ENCODE peak calls at places on chromosomes 7 and 10, in nine cellular contexts. O is colonic mucosa; C is Panc1; M is A673; F is transverse colon; S is CD8-positive, alpha-beta T cell; P is trophoblast cell; R is upper lobe of right lung; B is naive thymus-derived CD4-positive, alpha-beta T cell. Y is an unnamed sample.

GRCh38 chr10:61397175-61397986 is 55.8 kb downstream of the TMEM26 start:
- DNase-seq in O (no peak), C (no peak), M (peak), F (no peak), S (no peak), P (peak), R (no peak), B (no peak), Y (no peak)

GRCh38 chr7:1537631-1538412 is 7.3 kb downstream of the MAFK start:
- DNase-seq in O (peak), C (no peak), M (peak), F (peak), S (no peak), P (peak), R (peak), B (no peak), Y (peak)

GRCh38 chr7:97118306-97118917 is 914 bp downstream of the SDHAF3 start:
- DNase-seq in O (no peak), C (no peak), M (peak), F (no peak), S (no peak), P (peak), R (no peak), B (no peak), Y (no peak)

GRCh38 chr7:12584940-12585339 is 14.4 kb downstream of the SCIN start:
- DNase-seq in O (peak), C (no peak), M (no peak), F (peak), S (no peak), P (peak), R (no peak), B (no peak), Y (no peak)

GRCh38 chr10:15313844-15314243 is 57.2 kb downstream of the FAM171A1 start:
- DNase-seq in O (no peak), C (no peak), M (no peak), F (no peak), S (no peak), P (no peak), R (no peak), B (no peak), Y (no peak)

GRCh38 chr10:75261813-75262725 is 26.3 kb upstream of the COMTD1 start:
- DNase-seq in O (peak), C (no peak), M (no peak), F (no peak), S (no peak), P (no peak), R (no peak), B (no peak), Y (no peak)

GRCh38 chr10:103598654-103599115 is 105.2 kb downstream of the NEURL1 start:
- DNase-seq in O (peak), C (peak), M (peak), F (peak), S (no peak), P (peak), R (no peak), B (no peak), Y (peak)

GRCh38 chr7:2958416-2959342 is 85.0 kb downstream of the CARD11 start:
- DNase-seq in O (no peak), C (no peak), M (no peak), F (no peak), S (no peak), P (no peak), R (peak), B (no peak), Y (no peak)

GRCh38 chr10:12922117-12922900 is 79.2 kb downstream of the CCDC3 start:
- DNase-seq in O (no peak), C (no peak), M (no peak), F (no peak), S (no peak), P (no peak), R (no peak), B (no peak), Y (no peak)

GRCh38 chr10:104323721-104324686 is 14.3 kb downstream of the ITPRIP start:
- DNase-seq in O (no peak), C (no peak), M (no peak), F (no peak), S (no peak), P (no peak), R (peak), B (no peak), Y (no peak)

GRCh38 chr10:87850742-87851205 is 12.6 kb downstream of the KLLN start:
- DNase-seq in O (peak), C (no peak), M (peak), F (peak), S (peak), P (peak), R (no peak), B (peak), Y (no peak)

GRCh38 chr10:49194212-49194920 is 6.2 kb upstream of the TMEM273 start:
- DNase-seq in O (no peak), C (no peak), M (no peak), F (no peak), S (no peak), P (no peak), R (no peak), B (no peak), Y (no peak)

GRCh38 chr10:130983749-130984148 is 327.8 kb downstream of the TCERG1L start:
- DNase-seq in O (no peak), C (no peak), M (no peak), F (no peak), S (no peak), P (no peak), R (no peak), B (no peak), Y (no peak)

GRCh38 chr7:124690840-124691239 is 74.8 kb downstream of the GPR37 start:
- DNase-seq in O (no peak), C (no peak), M (no peak), F (no peak), S (no peak), P (peak), R (no peak), B (no peak), Y (no peak)

GRCh38 chr7:5086256-5086655 is 40.6 kb downstream of the RBAK start:
- DNase-seq in O (no peak), C (no peak), M (no peak), F (no peak), S (no peak), P (no peak), R (no peak), B (no peak), Y (no peak)

GRCh38 chr7:52917982-52918578 is 117.4 kb upstream of the POM121L12 start:
- DNase-seq in O (no peak), C (peak), M (no peak), F (no peak), S (no peak), P (peak), R (no peak), B (no peak), Y (no peak)

GRCh38 chr7:127706766-127707165 is 54.8 kb downstream of the SND1 start:
- DNase-seq in O (no peak), C (no peak), M (no peak), F (no peak), S (no peak), P (no peak), R (no peak), B (no peak), Y (no peak)

GRCh38 chr10:16776896-16777295 is 40.3 kb downstream of the RSU1 start:
- DNase-seq in O (no peak), C (no peak), M (no peak), F (no peak), S (no peak), P (no peak), R (no peak), B (no peak), Y (no peak)

GRCh38 chr7:517848-518629 is 1.6 kb downstream of the PDGFA start:
- DNase-seq in O (peak), C (no peak), M (peak), F (peak), S (no peak), P (peak), R (peak), B (no peak), Y (no peak)

GRCh38 chr10:77226871-77227557 is 410.6 kb downstream of the KCNMA1 start:
- DNase-seq in O (no peak), C (no peak), M (no peak), F (no peak), S (no peak), P (no peak), R (no peak), B (no peak), Y (no peak)

GRCh38 chr10:106557951-106558733 is 606.4 kb downstream of the SORCS1 start:
- DNase-seq in O (no peak), C (no peak), M (no peak), F (no peak), S (no peak), P (no peak), R (no peak), B (no peak), Y (no peak)

GRCh38 chr10:97056003-97056630 is 129.6 kb downstream of the SLIT1 start:
- DNase-seq in O (no peak), C (no peak), M (no peak), F (no peak), S (no peak), P (no peak), R (peak), B (no peak), Y (no peak)

GRCh38 chr7:46963719-46964118 is 618.2 kb downstream of the TNS3 start:
- DNase-seq in O (no peak), C (no peak), M (no peak), F (no peak), S (no peak), P (no peak), R (no peak), B (no peak), Y (no peak)

GRCh38 chr10:30070001-30070759 is 10.8 kb upstream of the JCAD start:
- DNase-seq in O (no peak), C (no peak), M (peak), F (no peak), S (no peak), P (no peak), R (no peak), B (no peak), Y (no peak)

GRCh38 chr10:35913628-35914027 is 271.5 kb upstream of the FZD8 start:
- DNase-seq in O (no peak), C (no peak), M (no peak), F (no peak), S (no peak), P (peak), R (no peak), B (no peak), Y (no peak)

GRCh38 chr7:21454182-21454581 is 26.3 kb downstream of the SP4 start:
- DNase-seq in O (no peak), C (no peak), M (no peak), F (no peak), S (no peak), P (peak), R (no peak), B (no peak), Y (no peak)

GRCh38 chr7:4561775-4562174 is 120.3 kb upstream of the FOXK1 start:
- DNase-seq in O (no peak), C (no peak), M (no peak), F (no peak), S (no peak), P (no peak), R (no peak), B (no peak), Y (no peak)

GRCh38 chr7:156612930-156613329 is 27.6 kb upstream of the RNF32 start:
- DNase-seq in O (no peak), C (no peak), M (no peak), F (no peak), S (peak), P (no peak), R (no peak), B (peak), Y (no peak)

GRCh38 chr10:133377818-133378250 is 1.2 kb upstream of the PAOX start:
- DNase-seq in O (no peak), C (no peak), M (no peak), F (no peak), S (no peak), P (no peak), R (no peak), B (no peak), Y (no peak)

GRCh38 chr10:133381041-133381440 is 2.0 kb downstream of the PAOX start:
- DNase-seq in O (no peak), C (no peak), M (no peak), F (no peak), S (no peak), P (no peak), R (no peak), B (no peak), Y (no peak)

GRCh38 chr10:133379152-133379800 is at the start of gene PAOX:
- DNase-seq in O (peak), C (no peak), M (no peak), F (peak), S (no peak), P (peak), R (peak), B (peak), Y (no peak)

GRCh38 chr10:133378251-133379096 is 588 bp upstream of the PAOX start:
- DNase-seq in O (peak), C (no peak), M (peak), F (peak), S (no peak), P (peak), R (peak), B (peak), Y (no peak)

DNA sequence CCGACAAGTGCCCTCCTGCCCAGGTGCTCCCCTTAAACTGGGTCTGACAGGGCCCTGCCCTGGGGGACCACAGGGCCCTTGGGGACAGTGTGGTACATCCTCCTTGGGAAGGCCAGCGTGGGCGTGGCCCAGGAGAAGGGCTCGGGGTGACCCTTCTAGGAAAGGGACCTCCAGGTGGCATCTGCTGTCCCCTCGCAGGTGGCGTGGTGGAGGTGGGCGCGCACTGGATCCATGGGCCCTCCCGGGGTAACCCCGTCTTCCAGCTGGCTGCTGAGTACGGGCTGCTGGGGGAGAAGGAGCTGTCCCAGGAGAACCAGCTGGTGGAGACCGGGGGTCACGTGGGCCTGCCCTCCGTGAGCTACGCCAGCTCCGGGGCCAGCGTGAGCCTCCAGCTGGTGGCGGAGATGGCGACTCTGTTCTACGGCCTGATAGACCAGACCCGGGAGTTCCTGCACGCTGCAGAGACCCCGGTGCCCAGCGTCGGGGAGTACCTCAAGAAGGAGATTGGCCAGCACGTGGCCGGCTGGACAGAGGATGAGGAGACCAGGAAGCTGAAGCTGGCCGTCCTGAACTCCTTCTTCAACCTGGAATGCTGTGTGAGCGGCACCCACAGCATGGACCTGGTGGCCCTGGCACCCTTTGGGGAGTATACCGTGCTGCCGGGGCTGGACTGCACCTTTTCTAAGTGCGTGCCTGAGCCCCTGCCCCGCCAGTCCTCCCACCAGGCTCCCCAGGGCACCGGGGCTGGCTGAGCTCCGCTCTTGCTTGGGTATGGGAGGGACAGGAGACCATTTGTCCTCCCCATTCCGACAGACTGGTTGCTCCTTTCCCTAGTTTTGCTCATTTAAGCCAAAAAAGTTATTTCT is 972 bp downstream of the PAOX start:
- DNase-seq in O (no peak), C (no peak), M (no peak), F (no peak), S (no peak), P (no peak), R (peak), B (no peak), Y (no peak)
- H3K4me3 ChIP-seq in O (peak), C (peak), M (peak), F (peak), S (peak), P (peak), R (peak), B (no peak), Y (peak)

GRCh38 chr7:98399462-98399861 is 1.4 kb downstream of the BAIAP2L1 start:
- DNase-seq in O (no peak), C (no peak), M (no peak), F (no peak), S (no peak), P (peak), R (no peak), B (no peak), Y (no peak)
- H3K27ac ChIP-seq in O (peak), C (peak), M (no peak), F (peak), S (no peak), P (peak), R (no peak), B (no peak), Y (no peak)

GRCh38 chr10:102114861-102115618 is 5.1 kb downstream of the LDB1 start:
- DNase-seq in O (peak), C (no peak), M (peak), F (peak), S (peak), P (peak), R (peak), B (peak), Y (no peak)

GRCh38 chr10:102117391-102118159 is 2.6 kb downstream of the LDB1 start:
- DNase-seq in O (peak), C (no peak), M (peak), F (peak), S (peak), P (no peak), R (peak), B (peak), Y (peak)

GRCh38 chr10:102113956-102114857 is 6.0 kb downstream of the LDB1 start:
- DNase-seq in O (peak), C (no peak), M (no peak), F (peak), S (no peak), P (no peak), R (peak), B (no peak), Y (no peak)

GRCh38 chr10:102113261-102113955 is 6.8 kb downstream of the LDB1 start:
- DNase-seq in O (no peak), C (no peak), M (no peak), F (no peak), S (no peak), P (peak), R (no peak), B (no peak), Y (no peak)

GRCh38 chr10:102115775-102116174 is 4.4 kb downstream of the LDB1 start:
- DNase-seq in O (no peak), C (no peak), M (no peak), F (no peak), S (no peak), P (no peak), R (no peak), B (no peak), Y (no peak)
- H3K4me3 ChIP-seq in O (no peak), C (no peak), M (peak), F (peak), S (peak), P (no peak), R (peak), B (peak), Y (peak)

GRCh38 chr10:117004238-117004626 is 755 bp downstream of the SHTN1 start:
- DNase-seq in O (no peak), C (peak), M (no peak), F (no peak), S (no peak), P (no peak), R (no peak), B (no peak), Y (no peak)
- H3K27ac ChIP-seq in O (peak), C (peak), M (peak), F (peak), S (no peak), P (peak), R (peak), B (no peak), Y (peak)

DNA sequence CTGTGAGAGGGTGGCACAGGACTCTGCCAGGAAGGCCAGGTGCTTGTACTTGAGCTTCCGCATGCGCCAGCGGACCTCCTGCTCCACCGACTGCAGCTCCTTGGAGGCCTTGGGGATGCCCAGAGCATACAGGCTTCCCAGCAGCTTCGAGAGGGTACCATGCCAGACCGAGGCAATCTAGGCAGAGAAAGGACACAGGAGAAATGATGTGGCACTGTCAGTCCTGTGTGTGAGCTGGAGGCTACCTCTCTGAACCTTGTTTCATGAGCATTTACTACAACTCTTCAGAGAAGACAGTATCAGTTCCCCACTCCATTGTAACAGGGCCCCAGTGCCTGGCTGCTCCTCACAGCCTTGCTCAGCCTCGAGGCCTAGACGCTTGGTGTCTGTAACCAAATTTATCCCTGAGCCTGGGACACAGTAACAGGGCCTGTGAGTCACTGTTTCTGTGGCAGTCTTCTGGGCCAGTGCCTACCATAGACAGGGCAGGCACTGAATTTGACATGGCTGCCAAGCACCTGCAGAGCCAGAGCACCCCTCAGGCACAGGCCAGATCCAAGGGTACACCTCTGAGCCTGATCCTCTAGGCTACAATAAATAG is 5.8 kb downstream of the TBRG4 start:
- DNase-seq in O (no peak), C (no peak), M (no peak), F (no peak), S (no peak), P (no peak), R (no peak), B (no peak), Y (no peak)
- H3K4me3 ChIP-seq in O (no peak), C (no peak), M (no peak), F (no peak), S (no peak), P (no peak), R (no peak), B (no peak), Y (no peak)

DNA sequence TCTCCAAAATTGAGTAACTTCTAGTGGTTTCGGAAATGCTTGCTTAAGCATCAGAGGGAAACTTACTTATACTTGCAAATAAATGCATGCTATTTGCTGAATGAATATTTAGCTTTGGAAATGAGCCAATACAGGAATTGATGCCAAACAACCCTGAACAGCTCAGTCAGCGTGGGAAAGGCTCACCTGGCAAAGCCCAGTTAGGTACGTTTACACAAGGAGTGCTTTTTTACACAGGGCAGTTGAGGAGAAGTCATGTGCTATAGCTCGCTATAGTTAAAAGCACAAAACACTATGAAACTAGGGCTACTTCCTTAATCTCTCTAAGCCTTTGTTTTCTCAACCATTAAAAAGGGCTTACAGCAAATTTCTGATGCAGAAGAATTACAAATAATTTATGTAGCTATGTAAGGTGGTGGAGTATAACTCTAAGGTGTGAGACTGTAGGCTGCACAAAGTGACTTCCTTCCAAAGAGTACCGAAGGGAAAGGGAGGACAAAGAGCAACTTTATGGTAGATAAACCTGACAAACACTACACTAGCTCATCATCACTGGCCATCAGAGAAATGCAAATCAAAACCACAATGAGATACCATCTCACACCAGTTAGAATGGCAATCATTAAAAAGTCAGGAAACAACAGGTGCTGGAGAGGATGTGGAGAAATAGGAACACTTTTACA is 498.3 kb downstream of the PHTF2 start:
- DNase-seq in O (peak), C (no peak), M (no peak), F (peak), S (no peak), P (no peak), R (no peak), B (no peak), Y (no peak)
- H3K27ac ChIP-seq in O (no peak), C (no peak), M (no peak), F (peak), S (no peak), P (no peak), R (no peak), B (no peak), Y (no peak)

GRCh38 chr7:27165655-27166474 is 528 bp upstream of the HOXA9 start:
- DNase-seq in O (peak), C (no peak), M (no peak), F (no peak), S (no peak), P (no peak), R (peak), B (no peak), Y (no peak)

GRCh38 chr7:27164381-27165088 is 802 bp downstream of the HOXA9 start:
- DNase-seq in O (no peak), C (no peak), M (no peak), F (no peak), S (no peak), P (peak), R (peak), B (no peak), Y (no peak)

GRCh38 chr7:27163776-27164380 is 1.5 kb downstream of the HOXA9 start:
- DNase-seq in O (no peak), C (no peak), M (no peak), F (no peak), S (no peak), P (no peak), R (peak), B (no peak), Y (no peak)

GRCh38 chr7:27166475-27167169 is 1.3 kb upstream of the HOXA9 start:
- DNase-seq in O (no peak), C (no peak), M (no peak), F (no peak), S (no peak), P (no peak), R (peak), B (no peak), Y (no peak)

GRCh38 chr7:27165089-27165654 is at the start of gene HOXA9:
- DNase-seq in O (peak), C (no peak), M (no peak), F (peak), S (no peak), P (peak), R (peak), B (no peak), Y (no peak)
- H3K4me3 ChIP-seq in O (peak), C (peak), M (no peak), F (peak), S (no peak), P (peak), R (peak), B (no peak), Y (peak)

Y was measured in AG04450.